ENCODE peak calls at places on chromosomes 13 and 19, in seven cellular contexts. M, W, E, P, Q, N and O are unnamed samples.

GRCh38 chr13:77040835-77041234 is 13.9 kb upstream of the FBXL3 start:
- DNase-seq in M (no peak), W (no peak), E (no peak), P (no peak), Q (no peak), N (no peak), O (no peak)

GRCh38 chr13:109998808-109999528 is 212.6 kb upstream of the IRS2 start:
- DNase-seq in M (no peak), W (no peak), E (no peak), P (no peak), Q (peak; percentile 16), N (no peak), O (no peak)

GRCh38 chr19:41310031-41310831 is at the start of gene CCDC97:
- DNase-seq in M (peak; percentile 90), W (peak; percentile 81), E (peak; percentile 91), P (peak; percentile 93), Q (peak; percentile 95), N (peak; percentile 87), O (peak; percentile 57)

GRCh38 chr13:102904408-102904862 is 58.6 kb downstream of the ERCC5 start:
- DNase-seq in M (no peak), W (no peak), E (no peak), P (no peak), Q (no peak), N (no peak), O (no peak)

GRCh38 chr19:2949939-2950285 is 5.1 kb upstream of the ZNF77 start:
- DNase-seq in M (no peak), W (no peak), E (no peak), P (no peak), Q (peak; percentile 46), N (no peak), O (no peak)

GRCh38 chr13:44523176-44524017 is 52.7 kb downstream of the TSC22D1 start:
- DNase-seq in M (no peak), W (no peak), E (no peak), P (peak; percentile 3), Q (peak; percentile 72), N (no peak), O (no peak)

GRCh38 chr19:5547881-5548280 is 19.9 kb downstream of the TINCR start:
- DNase-seq in M (no peak), W (no peak), E (no peak), P (peak; percentile 35), Q (peak; percentile 38), N (no peak), O (peak; percentile 15)

GRCh38 chr13:33992891-33993336 is 175.0 kb downstream of the RFC3 start:
- DNase-seq in M (no peak), W (no peak), E (no peak), P (no peak), Q (no peak), N (no peak), O (peak; percentile 38)

GRCh38 chr13:44306401-44307192 is 67.0 kb upstream of the SERP2 start:
- DNase-seq in M (no peak), W (no peak), E (no peak), P (no peak), Q (peak; percentile 92), N (no peak), O (peak; percentile 54)

GRCh38 chr19:9785367-9786331 is 17.1 kb upstream of the ZNF846 start:
- DNase-seq in M (peak; percentile 97), W (peak; percentile 96), E (peak; percentile 91), P (peak; percentile 95), Q (peak; percentile 91), N (peak; percentile 91), O (peak; percentile 95)

GRCh38 chr13:29918845-29919244 is 68.4 kb upstream of the UBL3 start:
- DNase-seq in M (no peak), W (no peak), E (no peak), P (no peak), Q (peak; percentile 56), N (no peak), O (no peak)

GRCh38 chr13:30108913-30109237 is 198.5 kb downstream of the KATNAL1 start:
- DNase-seq in M (no peak), W (no peak), E (no peak), P (no peak), Q (peak; percentile 96), N (no peak), O (peak; percentile 80)

GRCh38 chr13:39682788-39683187 is 27.3 kb downstream of the COG6 start:
- DNase-seq in M (no peak), W (no peak), E (no peak), P (peak; percentile 56), Q (no peak), N (no peak), O (no peak)

GRCh38 chr19:18763674-18764590 is 27.2 kb downstream of the COMP start:
- DNase-seq in M (no peak), W (no peak), E (no peak), P (no peak), Q (peak; percentile 25), N (no peak), O (peak; percentile 63)

GRCh38 chr19:45919678-45920077 is 5.1 kb upstream of the NANOS2 start:
- DNase-seq in M (no peak), W (no peak), E (no peak), P (no peak), Q (no peak), N (no peak), O (no peak)

GRCh38 chr19:7526093-7526929 is 3.9 kb downstream of the MCOLN1 start:
- DNase-seq in M (no peak), W (no peak), E (no peak), P (no peak), Q (no peak), N (no peak), O (no peak)

GRCh38 chr13:113634279-113635047 is 23.5 kb downstream of the ATP4B start:
- DNase-seq in M (no peak), W (no peak), E (no peak), P (peak; percentile 16), Q (no peak), N (no peak), O (no peak)

GRCh38 chr13:30355405-30355741 is 48.0 kb upstream of the KATNAL1 start:
- DNase-seq in M (peak; percentile 57), W (no peak), E (peak; percentile 39), P (peak; percentile 33), Q (no peak), N (no peak), O (no peak)